ENCODE peak calls at places on chromosome 20, in eight cellular contexts. P is IMR-90, O is breast epithelium, I is AG09309, W is GM20000, S is vagina, Y is tibial artery, H is AG10803. N is an unnamed sample.
A peak's percentile ranks its signal among the peaks of the same experiment; 100 is the strongest.

GRCh38 chr20:43541214-43541613 is 17.6 kb upstream of the SGK2 start:
- DNase-seq in Y (no peak), W (no peak), H (peak; percentile 38), I (peak; percentile 11), O (no peak), S (no peak), P (peak; percentile 44), N (no peak)

GRCh38 chr20:20611165-20611564 is 101.3 kb downstream of the RALGAPA2 start:
- DNase-seq in O (no peak), I (no peak), S (no peak), W (no peak), P (no peak), H (peak; percentile 7), Y (no peak), N (no peak)

GRCh38 chr20:10613911-10614310 is 59.9 kb downstream of the JAG1 start:
- DNase-seq in O (no peak), P (no peak), Y (no peak), H (no peak), W (no peak), S (no peak), I (no peak), N (no peak)

GRCh38 chr20:9161308-9161707 is 92.4 kb downstream of the PLCB4 start:
- DNase-seq in Y (no peak), O (no peak), H (no peak), S (no peak), P (no peak), I (no peak), W (no peak), N (no peak)

GRCh38 chr20:58944610-58945009 is 36.4 kb upstream of the NELFCD start:
- DNase-seq in I (no peak), Y (no peak), O (no peak), P (no peak), W (no peak), H (no peak), S (no peak), N (no peak)

GRCh38 chr20:17558154-17558940 is 11.5 kb upstream of the DSTN start:
- DNase-seq in P (peak; percentile 91), H (peak; percentile 93), Y (peak; percentile 70), S (no peak), W (no peak), I (peak; percentile 69), O (no peak), N (peak; percentile 92)

GRCh38 chr20:59526242-59527225 is 77.8 kb upstream of the PHACTR3 start:
- DNase-seq in W (no peak), Y (no peak), S (no peak), P (no peak), H (no peak), O (no peak), I (no peak), N (no peak)

GRCh38 chr20:20547221-20547875 is 165.1 kb downstream of the RALGAPA2 start:
- DNase-seq in W (peak; percentile 12), S (no peak), O (no peak), P (peak; percentile 81), I (no peak), H (peak; percentile 65), Y (no peak), N (no peak)

GRCh38 chr20:54494303-54495006 is 19.1 kb downstream of the DOK5 start:
- DNase-seq in H (no peak), P (no peak), S (no peak), O (no peak), W (no peak), Y (no peak), I (no peak), N (no peak)

GRCh38 chr20:57870597-57871236 is 160.9 kb upstream of the PMEPA1 start:
- DNase-seq in H (no peak), S (peak; percentile 72), I (no peak), O (no peak), Y (no peak), P (no peak), W (no peak), N (no peak)

GRCh38 chr20:43849496-43850197 is 65.0 kb upstream of the TOX2 start:
- DNase-seq in P (peak; percentile 81), I (no peak), O (no peak), Y (no peak), S (no peak), H (peak; percentile 28), W (no peak), N (no peak)

GRCh38 chr20:15642676-15643075 is 930.6 kb downstream of the KIF16B start:
- DNase-seq in S (no peak), O (no peak), P (peak; percentile 80), H (peak; percentile 56), W (no peak), Y (no peak), I (no peak), N (no peak)

GRCh38 chr20:38227578-38228360 is 32.8 kb downstream of the KIAA1755 start:
- DNase-seq in W (no peak), I (no peak), P (no peak), S (no peak), H (no peak), Y (peak; percentile 18), O (no peak), N (no peak)

GRCh38 chr20:57087102-57087501 is 179.3 kb downstream of the BMP7 start:
- DNase-seq in S (no peak), I (no peak), H (no peak), Y (no peak), O (no peak), P (no peak), W (no peak), N (no peak)

GRCh38 chr20:21133917-21134622 is 8.2 kb downstream of the KIZ start:
- DNase-seq in I (no peak), O (no peak), H (no peak), S (no peak), Y (no peak), P (no peak), W (no peak), N (no peak)

GRCh38 chr20:20019123-20019522 is 2.0 kb downstream of the NAA20 start:
- DNase-seq in H (no peak), S (no peak), P (no peak), O (peak; percentile 46), I (no peak), Y (no peak), W (no peak), N (no peak)

GRCh38 chr20:44135811-44136204 is 51.2 kb downstream of the JPH2 start:
- DNase-seq in I (no peak), Y (no peak), W (no peak), P (no peak), S (no peak), H (no peak), O (no peak), N (no peak)

GRCh38 chr20:53621482-53622246 is 28.0 kb upstream of the ZNF217 start:
- DNase-seq in Y (peak; percentile 59), H (peak; percentile 97), P (peak; percentile 82), S (no peak), W (no peak), I (peak; percentile 92), O (peak; percentile 50), N (peak; percentile 76)

GRCh38 chr20:54058420-54059139 is 11.8 kb downstream of the BCAS1 start:
- DNase-seq in W (no peak), O (no peak), S (no peak), P (no peak), I (no peak), Y (no peak), H (no peak), N (no peak)

DNA sequence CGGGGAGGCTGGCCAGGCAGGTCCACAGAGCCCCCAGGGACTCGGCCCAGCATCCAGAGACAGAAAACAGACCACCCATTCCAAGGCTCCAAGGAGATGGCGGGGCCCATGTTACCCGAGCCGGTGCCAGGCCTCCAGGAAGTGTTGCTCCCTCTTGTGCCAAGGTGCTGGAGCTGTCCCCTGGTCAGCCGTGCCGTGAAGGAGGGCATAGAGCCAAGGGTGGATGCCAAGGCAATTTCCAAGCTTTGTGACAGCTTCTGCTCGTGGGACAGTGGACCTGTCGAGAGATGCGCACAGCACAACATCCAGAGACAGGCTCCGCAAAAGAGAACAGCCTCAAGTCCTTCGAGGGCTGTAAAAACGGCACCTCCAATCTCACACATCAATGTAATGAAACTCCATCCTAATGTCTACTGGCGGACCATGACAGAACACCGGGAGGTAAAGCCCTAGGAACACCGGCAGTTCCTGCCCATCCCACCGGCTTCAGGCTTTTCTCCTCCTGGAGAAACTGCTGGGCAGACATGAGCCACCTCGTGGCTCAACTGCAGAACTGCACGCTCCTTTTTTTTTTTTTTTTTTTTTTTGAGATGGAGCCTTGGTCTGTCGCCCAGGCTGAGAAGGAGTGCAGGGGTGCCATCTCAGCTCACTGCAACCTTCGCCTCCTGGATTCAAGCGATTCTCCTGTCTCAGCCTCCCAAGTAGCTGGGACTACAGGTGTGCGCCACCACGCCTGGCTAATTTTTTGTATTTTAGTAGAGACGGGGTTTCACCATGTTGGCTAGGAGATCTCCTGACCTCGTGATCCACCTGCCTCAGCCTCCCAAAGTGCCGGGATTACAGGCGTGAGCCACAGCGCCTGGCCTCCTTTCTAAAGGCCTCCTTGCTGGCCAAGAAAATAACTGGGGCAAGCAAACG is 30.9 kb upstream of the AVP start:
- DNase-seq in I (peak; percentile 17), P (peak; percentile 59), W (peak; percentile 82), O (no peak), Y (no peak), S (no peak), H (peak; percentile 59), N (no peak)
- TF ChIP-seq CTCF in I (peak; percentile 78), P (peak; percentile 81), W (no peak), O (peak; percentile 55), Y (peak; percentile 63), S (peak; percentile 19), H (peak; percentile 77), N (no peak)

GRCh38 chr20:49685161-49685601 is 28.5 kb downstream of the B4GALT5 start:
- DNase-seq in W (no peak), Y (no peak), P (no peak), O (no peak), H (no peak), S (no peak), I (no peak), N (no peak)

GRCh38 chr20:49682278-49682677 is 31.4 kb downstream of the B4GALT5 start:
- DNase-seq in O (no peak), H (no peak), P (no peak), W (no peak), I (no peak), Y (no peak), S (no peak), N (no peak)

GRCh38 chr20:49684335-49684997 is 29.2 kb downstream of the B4GALT5 start:
- DNase-seq in W (no peak), O (no peak), I (no peak), Y (no peak), H (no peak), S (no peak), P (no peak), N (no peak)

GRCh38 chr20:49680475-49680874 is 33.2 kb downstream of the B4GALT5 start:
- DNase-seq in I (no peak), H (no peak), P (no peak), Y (no peak), O (no peak), S (no peak), W (no peak), N (no peak)

GRCh38 chr20:49682798-49683197 is 30.9 kb downstream of the B4GALT5 start:
- DNase-seq in S (no peak), O (no peak), H (no peak), P (no peak), Y (no peak), I (no peak), W (no peak), N (no peak)
- TF ChIP-seq CTCF in S (no peak), O (no peak), H (no peak), P (no peak), Y (no peak), I (no peak), W (no peak), N (no peak)

GRCh38 chr20:18628330-18628941 is 40.6 kb downstream of the DTD1 start:
- DNase-seq in W (no peak), O (no peak), I (no peak), P (no peak), Y (no peak), S (no peak), H (no peak), N (no peak)
- TF ChIP-seq CTCF in W (peak; percentile 52), O (peak; percentile 38), I (peak; percentile 69), P (peak; percentile 39), Y (peak; percentile 21), S (no peak), H (peak; percentile 50), N (no peak)

GRCh38 chr20:62141397-62142251 is 1.6 kb downstream of the PSMA7 start:
- DNase-seq in P (peak; percentile 38), O (no peak), H (peak; percentile 58), Y (no peak), W (no peak), S (no peak), I (peak; percentile 18), N (no peak)
- TF ChIP-seq CTCF in P (peak; percentile 38), O (no peak), H (peak; percentile 49), Y (no peak), W (peak; percentile 23), S (no peak), I (peak; percentile 56), N (peak; percentile 14)